ENCODE peak calls at places on chromosomes 6 and 20, in six cellular contexts. G is body of pancreas, E is uterus, R is left ventricle myocardium inferior, N is prostate gland, M is DND-41. D is an unnamed sample.

GRCh38 chr6:134453792-134454510 is 136.0 kb upstream of the SGK1 start:
- DNase-seq in G (peak; percentile 70), E (no peak), R (no peak), N (no peak), M (no peak), D (no peak)

GRCh38 chr20:44733341-44734069 is 12.2 kb upstream of the KCNK15 start:
- DNase-seq in G (peak; percentile 70), E (peak; percentile 74), R (peak; percentile 60), N (peak; percentile 70), M (peak; percentile 76), D (peak; percentile 64)

GRCh38 chr20:39206899-39207564 is 244.9 kb downstream of the DHX35 start:
- DNase-seq in G (peak; percentile 37), E (no peak), R (no peak), N (peak; percentile 40), M (no peak), D (no peak)

GRCh38 chr6:111642463-111643158 is 36.9 kb upstream of the TRAF3IP2 start:
- DNase-seq in G (peak; percentile 76), E (peak; percentile 60), R (peak; percentile 65), N (no peak), M (peak; percentile 65), D (no peak)

GRCh38 chr6:99151634-99152344 is 197.7 kb downstream of the FAXC start:
- DNase-seq in G (peak; percentile 54), E (no peak), R (peak; percentile 20), N (peak; percentile 19), M (peak; percentile 33), D (no peak)

GRCh38 chr6:37058084-37058586 is 52.7 kb downstream of the FGD2 start:
- DNase-seq in G (no peak), E (no peak), R (no peak), N (no peak), M (no peak), D (no peak)

GRCh38 chr6:22956029-22956715 is 386.8 kb downstream of the HDGFL1 start:
- DNase-seq in G (peak; percentile 7), E (no peak), R (no peak), N (peak; percentile 46), M (no peak), D (no peak)

GRCh38 chr6:89643411-89643810 is 4.9 kb upstream of the LYRM2 start:
- DNase-seq in G (peak; percentile 8), E (no peak), R (no peak), N (no peak), M (no peak), D (no peak)

GRCh38 chr6:41642090-41642959 is 4.1 kb downstream of the MDFI start:
- DNase-seq in G (no peak), E (no peak), R (no peak), N (no peak), M (no peak), D (no peak)

GRCh38 chr6:41644297-41644879 is 6.1 kb downstream of the MDFI start:
- DNase-seq in G (no peak), E (no peak), R (no peak), N (no peak), M (no peak), D (no peak)

GRCh38 chr6:41642960-41643898 is 5.0 kb downstream of the MDFI start:
- DNase-seq in G (no peak), E (no peak), R (no peak), N (no peak), M (no peak), D (no peak)

GRCh38 chr6:41645007-41645618 is 6.8 kb downstream of the MDFI start:
- DNase-seq in G (no peak), E (no peak), R (no peak), N (no peak), M (no peak), D (peak; percentile 7)

GRCh38 chr6:41643899-41644269 is 5.6 kb downstream of the MDFI start:
- DNase-seq in G (no peak), E (no peak), R (no peak), N (no peak), M (no peak), D (no peak)
- H3K4me1 ChIP-seq in G (peaks cover under 1% of the 10 kb centered on the region), E (no peaks in the 10 kb centered on the region), R (peaks cover 4% of the 10 kb centered on the region), N (no peaks in the 10 kb centered on the region), M (peaks cover 11% of the 10 kb centered on the region), D (no peaks in the 10 kb centered on the region)

DNA sequence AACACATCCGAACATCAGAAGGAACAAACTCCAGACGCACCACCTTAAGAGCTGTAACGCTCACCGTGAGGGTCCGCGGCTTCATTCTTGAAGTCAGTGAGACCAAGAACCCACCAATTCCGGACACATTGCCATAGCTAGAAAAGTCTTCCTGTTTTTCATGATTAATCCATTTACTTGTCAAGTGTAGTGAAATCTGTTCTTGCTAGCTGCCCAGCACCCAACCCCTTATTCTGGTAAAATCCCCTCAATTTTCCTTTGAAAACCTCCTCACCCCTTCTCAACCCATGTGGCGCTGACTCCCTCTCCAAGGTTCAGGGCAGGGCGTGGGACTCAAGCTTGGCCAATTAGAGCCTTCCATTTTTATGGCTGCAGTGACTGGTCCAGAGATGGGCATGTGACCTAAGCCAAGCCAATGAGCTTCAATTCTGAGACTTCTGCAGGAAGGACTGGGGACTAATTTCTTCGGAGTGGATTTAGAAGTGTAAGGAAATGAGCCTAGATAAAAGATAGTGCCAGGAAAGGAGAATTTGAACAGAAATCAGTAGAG is 9.8 kb upstream of the ZBP1 start:
- DNase-seq in G (no peak), E (no peak), R (no peak), N (no peak), M (no peak), D (no peak)
- H3K4me1 ChIP-seq in G (no peaks in the 10 kb centered on the region), E (peaks cover 4% of the 10 kb centered on the region), R (peaks cover 17% of the 10 kb centered on the region), N (no peaks in the 10 kb centered on the region), M (peaks cover 31% of the 10 kb centered on the region), D (peaks cover 13% of the 10 kb centered on the region)

DNA sequence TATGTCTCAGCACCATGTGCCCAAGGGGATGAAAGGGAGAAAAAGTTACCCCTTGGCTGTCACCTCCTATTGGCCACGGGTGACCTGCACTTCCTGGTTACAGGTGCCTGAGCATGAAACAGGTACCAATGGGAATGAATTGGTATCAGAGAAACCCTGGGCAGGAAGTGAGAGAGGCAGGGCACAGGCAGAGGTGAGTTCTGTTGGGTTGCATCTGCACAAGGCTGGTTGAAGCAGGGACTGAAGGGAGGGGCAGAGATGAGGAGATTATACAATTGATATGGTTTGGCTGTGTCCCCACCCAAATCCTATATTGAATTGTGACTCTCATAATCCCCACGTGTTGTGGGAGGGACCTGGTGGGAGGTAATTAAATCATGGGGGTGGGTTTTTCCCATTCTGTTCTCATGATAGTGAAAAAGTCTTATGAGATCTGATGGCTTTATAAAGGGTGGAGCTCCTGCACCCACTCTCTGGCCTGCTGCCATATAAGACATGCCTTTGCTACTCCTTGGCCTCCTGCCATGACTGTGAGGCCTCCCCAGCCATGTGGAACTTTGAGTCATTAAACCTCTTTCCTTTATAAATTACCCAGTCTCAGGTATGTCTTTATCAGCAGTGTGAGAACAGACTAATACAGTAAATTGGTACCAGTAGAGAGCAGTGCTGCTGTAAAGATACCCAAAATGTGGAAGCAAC is 291.8 kb downstream of the LRFN2 start:
- DNase-seq in G (no peak), E (no peak), R (no peak), N (no peak), M (no peak), D (no peak)
- H3K4me1 ChIP-seq in G (no peaks in the 10 kb centered on the region), E (no peaks in the 10 kb centered on the region), R (no peaks in the 10 kb centered on the region), N (no peaks in the 10 kb centered on the region), M (no peaks in the 10 kb centered on the region), D (no peaks in the 10 kb centered on the region)

DNA sequence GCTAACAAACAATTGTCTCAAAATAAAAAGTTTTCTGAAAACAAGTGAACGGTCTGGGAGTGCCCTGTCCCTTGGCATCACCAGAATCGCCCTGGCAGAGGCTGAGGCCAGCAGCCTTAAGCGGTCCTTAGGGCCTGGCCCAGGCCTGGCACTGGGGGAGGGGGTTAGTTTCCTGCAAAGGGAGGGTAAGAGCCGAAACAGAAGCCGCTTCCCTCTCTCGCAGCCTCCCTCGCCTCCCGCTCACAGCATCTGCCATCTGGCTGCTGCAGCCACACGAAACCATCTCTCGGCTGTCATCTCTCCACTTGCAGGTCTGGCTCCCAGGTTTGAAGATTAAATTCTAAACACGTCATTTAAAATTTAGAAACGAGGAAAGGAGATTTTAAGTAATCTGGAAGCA is 31.5 kb downstream of the PMEPA1 start:
- DNase-seq in G (no peak), E (no peak), R (no peak), N (no peak), M (no peak), D (no peak)
- H3K4me1 ChIP-seq in G (peaks cover 21% of the 10 kb centered on the region), E (peaks cover 10% of the 10 kb centered on the region), R (peaks cover 79% of the 10 kb centered on the region), N (peaks cover 44% of the 10 kb centered on the region), M (no peaks in the 10 kb centered on the region), D (peaks cover 10% of the 10 kb centered on the region)

GRCh38 chr6:17691925-17692538 is 14.7 kb downstream of the NUP153 start:
- DNase-seq in G (no peak), E (no peak), R (no peak), N (no peak), M (no peak), D (no peak)
- H3K4me1 ChIP-seq in G (no peaks in the 10 kb centered on the region), E (no peaks in the 10 kb centered on the region), R (peaks cover 25% of the 10 kb centered on the region), N (no peaks in the 10 kb centered on the region), M (no peaks in the 10 kb centered on the region), D (peaks cover 17% of the 10 kb centered on the region)

DNA sequence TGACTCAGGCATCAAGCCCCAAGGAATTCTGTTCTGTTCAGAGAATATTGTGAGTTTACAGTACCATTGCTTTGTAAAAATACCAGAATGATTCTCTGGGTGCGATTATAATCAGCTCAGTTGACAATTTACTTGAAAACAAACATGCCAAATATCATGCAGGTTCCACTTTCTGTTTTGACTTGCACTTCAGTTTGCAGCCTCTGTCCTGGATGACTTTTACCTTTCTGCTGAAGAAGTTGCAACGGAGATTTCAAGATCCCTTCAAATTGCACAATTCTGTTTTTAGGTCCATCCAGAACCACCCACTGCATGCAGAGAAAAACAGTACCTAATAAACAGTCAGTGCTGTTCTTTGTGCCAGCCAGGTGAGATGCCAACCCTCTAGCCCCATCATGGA is 3.4 kb downstream of the CD40 start:
- DNase-seq in G (no peak), E (no peak), R (no peak), N (no peak), M (no peak), D (no peak)
- H3K4me1 ChIP-seq in G (peaks cover 17% of the 10 kb centered on the region), E (no peaks in the 10 kb centered on the region), R (peaks cover 56% of the 10 kb centered on the region), N (no peaks in the 10 kb centered on the region), M (no peaks in the 10 kb centered on the region), D (peaks cover 5% of the 10 kb centered on the region)

D was measured in heart left ventricle.